ENCODE peak calls at places on chromosomes 11 and 22, in seven cellular contexts. U is stimulated activated CD8-positive, alpha-beta memory T cell treated with anti-CD3 and anti-CD28 coated beads, Interleukin-4, amount 100 ng/mL, for 1 hour; L is activated CD4-positive, alpha-beta T cell treated with anti-CD3 and anti-CD28 coated beads, Interleukin-2, amount 50 U/mL, for 48 hours; V is pancreas; Z is GM13977; T is anterior cingulate cortex; B is NCI-H748 treated with DMSO at 0.1 percent for 48 hours. D is an unnamed sample.

GRCh38 chr11:87358461-87358860 is 320.7 kb downstream of the TMEM135 start:
- DNase-seq in U (no peak), L (no peak), V (no peak), Z (no peak), T (no peak), B (no peak), D (no peak)

GRCh38 chr22:46238541-46238940 is 11.6 kb downstream of the CDPF1 start:
- DNase-seq in U (no peak), L (no peak), V (no peak), Z (no peak), T (peak; percentile 69), B (no peak), D (no peak)

GRCh38 chr11:130480166-130480565 is 31.7 kb downstream of the ADAMTS15 start:
- DNase-seq in U (no peak), L (no peak), V (no peak), Z (no peak), T (no peak), B (no peak), D (no peak)

GRCh38 chr11:119942583-119943338 is 195.2 kb downstream of the TRIM29 start:
- DNase-seq in U (no peak), L (no peak), V (no peak), Z (no peak), T (no peak), B (no peak), D (no peak)

GRCh38 chr22:41347066-41347859 is 34.5 kb upstream of the TEF start:
- DNase-seq in U (no peak), L (no peak), V (no peak), Z (no peak), T (no peak), B (no peak), D (no peak)

GRCh38 chr11:116660011-116660410 is 112.8 kb downstream of the BUD13 start:
- DNase-seq in U (no peak), L (no peak), V (no peak), Z (no peak), T (no peak), B (no peak), D (no peak)

GRCh38 chr22:18968011-18968749 is 32.1 kb upstream of the PRODH start:
- DNase-seq in U (no peak), L (no peak), V (peak; percentile 75), Z (no peak), T (no peak), B (no peak), D (peak; percentile 87)

GRCh38 chr22:37740455-37741311 is 43.8 kb downstream of the TRIOBP start:
- DNase-seq in U (no peak), L (no peak), V (no peak), Z (no peak), T (no peak), B (no peak), D (peak; percentile 79)

GRCh38 chr11:67062526-67063373 is 6.1 kb downstream of the RHOD start:
- DNase-seq in U (no peak), L (no peak), V (no peak), Z (no peak), T (no peak), B (no peak), D (no peak)

GRCh38 chr11:16815047-16815767 is 76.8 kb downstream of the C11orf58 start:
- DNase-seq in U (no peak), L (no peak), V (peak; percentile 74), Z (no peak), T (peak; percentile 59), B (no peak), D (peak; percentile 79)

GRCh38 chr22:47213571-47214230 is 451.3 kb downstream of the TBC1D22A start:
- DNase-seq in U (no peak), L (peak; percentile 64), V (no peak), Z (peak; percentile 69), T (no peak), B (no peak), D (peak; percentile 56)

GRCh38 chr22:38317237-38317994 is at the start of gene CSNK1E:
- DNase-seq in U (peak; percentile 45), L (peak; percentile 69), V (peak; percentile 92), Z (peak; percentile 95), T (peak; percentile 81), B (no peak), D (peak; percentile 81)

GRCh38 chr22:38504731-38505594 is 1.1 kb downstream of the DDX17 start:
- DNase-seq in U (peak; percentile 15), L (peak; percentile 67), V (peak; percentile 68), Z (peak; percentile 55), T (no peak), B (peak; percentile 26), D (peak; percentile 72)

GRCh38 chr22:50627452-50627913 is 469 bp downstream of the ARSA start:
- DNase-seq in U (no peak), L (peak; percentile 18), V (no peak), Z (no peak), T (no peak), B (no peak), D (peak; percentile 85)

GRCh38 chr22:18076060-18076497 is 1.7 kb upstream of the PEX26 start:
- DNase-seq in U (no peak), L (no peak), V (no peak), Z (peak; percentile 66), T (peak; percentile 26), B (peak; percentile 78), D (peak; percentile 64)

GRCh38 chr11:123255909-123256308 is 60.9 kb upstream of the CLMP start:
- DNase-seq in U (no peak), L (no peak), V (no peak), Z (no peak), T (no peak), B (no peak), D (no peak)

GRCh38 chr11:72553748-72554147 is 119.4 kb upstream of the CLPB start:
- DNase-seq in U (no peak), L (peak; percentile 31), V (no peak), Z (peak; percentile 26), T (no peak), B (no peak), D (peak; percentile 30)

GRCh38 chr22:32331236-32331917 is 26.3 kb upstream of the RFPL3 start:
- DNase-seq in U (no peak), L (no peak), V (no peak), Z (no peak), T (no peak), B (no peak), D (no peak)

GRCh38 chr11:12411806-12412727 is 34.7 kb downstream of the PARVA start:
- DNase-seq in U (no peak), L (peak; percentile 47), V (no peak), Z (peak; percentile 34), T (peak; percentile 9), B (peak; percentile 50), D (no peak)

GRCh38 chr11:13941790-13942189 is 20.7 kb upstream of the SPON1 start:
- DNase-seq in U (no peak), L (no peak), V (no peak), Z (no peak), T (no peak), B (no peak), D (no peak)

GRCh38 chr11:96655474-96655873 is 265.7 kb downstream of the JRKL start:
- DNase-seq in U (no peak), L (no peak), V (no peak), Z (no peak), T (no peak), B (no peak), D (no peak)

GRCh38 chr11:19168090-19168489 is 33.7 kb downstream of the CSRP3 start:
- DNase-seq in U (no peak), L (no peak), V (no peak), Z (no peak), T (no peak), B (no peak), D (no peak)

GRCh38 chr11:103585401-103585800 is 451.0 kb upstream of the DDI1 start:
- DNase-seq in U (no peak), L (no peak), V (no peak), Z (no peak), T (no peak), B (no peak), D (no peak)

GRCh38 chr11:118886681-118887111 is 3.0 kb downstream of the CXCR5 start:
- DNase-seq in U (no peak), L (no peak), V (no peak), Z (peak; percentile 73), T (no peak), B (no peak), D (no peak)

GRCh38 chr11:18383388-18384156 is 10.8 kb upstream of the LDHA start:
- DNase-seq in U (peak; percentile 32), L (peak; percentile 81), V (no peak), Z (peak; percentile 80), T (peak; percentile 19), B (no peak), D (no peak)

GRCh38 chr22:49216579-49216978 is 611.1 kb downstream of the BRD1 start:
- DNase-seq in U (no peak), L (no peak), V (peak; percentile 36), Z (no peak), T (no peak), B (no peak), D (peak; percentile 1)

GRCh38 chr11:76303399-76303798 is 77.5 kb downstream of the THAP12 start:
- DNase-seq in U (no peak), L (no peak), V (no peak), Z (no peak), T (no peak), B (no peak), D (no peak)

GRCh38 chr11:69360606-69361005 is 66.7 kb downstream of the MYEOV start:
- DNase-seq in U (no peak), L (no peak), V (no peak), Z (no peak), T (no peak), B (no peak), D (no peak)

GRCh38 chr22:37409557-37409956 is 17.7 kb downstream of the ELFN2 start:
- DNase-seq in U (no peak), L (no peak), V (no peak), Z (no peak), T (no peak), B (no peak), D (peak; percentile 84)

GRCh38 chr11:87417951-87418350 is 380.2 kb downstream of the TMEM135 start:
- DNase-seq in U (no peak), L (no peak), V (no peak), Z (no peak), T (no peak), B (no peak), D (no peak)

GRCh38 chr11:82969811-82970210 is 68.3 kb downstream of the DDIAS start:
- DNase-seq in U (no peak), L (no peak), V (no peak), Z (peak; percentile 73), T (no peak), B (no peak), D (no peak)

GRCh38 chr11:71221201-71221600 is 31.2 kb downstream of the SHANK2 start:
- DNase-seq in U (no peak), L (no peak), V (peak; percentile 27), Z (no peak), T (no peak), B (no peak), D (no peak)

GRCh38 chr11:77395460-77396175 is 78.3 kb downstream of the PAK1 start:
- DNase-seq in U (no peak), L (no peak), V (no peak), Z (no peak), T (no peak), B (no peak), D (no peak)

GRCh38 chr11:11993814-11994213 is 14.6 kb downstream of the DKK3 start:
- DNase-seq in U (no peak), L (no peak), V (no peak), Z (no peak), T (peak; percentile 55), B (no peak), D (no peak)